ENCODE peak calls at places on chromosome 12, in six cellular contexts. Q is stomach, X is MM.1S, B is progenitor cell of endocrine pancreas, N is RWPE2, Z is mammary epithelial cell. G is an unnamed sample.

GRCh38 chr12:47033081-47033480 is 46.3 kb upstream of the PCED1B start:
- DNase-seq in X (no peak), B (no peak), Q (no peak), N (no peak), Z (peak; percentile 17), G (peak; percentile 49)

GRCh38 chr12:110067531-110067930 is 19.2 kb upstream of the C12orf76 start:
- DNase-seq in Z (no peak), B (no peak), Q (no peak), N (no peak), X (no peak), G (no peak)

GRCh38 chr12:58906917-58907316 is 13.4 kb downstream of the LRIG3 start:
- DNase-seq in Q (no peak), B (no peak), Z (peak; percentile 84), N (no peak), X (no peak), G (peak; percentile 39)

GRCh38 chr12:98058838-98059237 is 456.6 kb upstream of the TMPO start:
- DNase-seq in X (no peak), Z (no peak), B (no peak), Q (no peak), N (no peak), G (no peak)

GRCh38 chr12:80041071-80041470 is 58.3 kb upstream of the OTOGL start:
- DNase-seq in N (no peak), Q (no peak), X (no peak), B (no peak), Z (no peak), G (no peak)

GRCh38 chr12:107092669-107093546 is 441 bp downstream of the CRY1 start:
- DNase-seq in B (peak; percentile 25), X (peak; percentile 47), N (peak; percentile 58), Q (peak; percentile 44), Z (no peak), G (peak; percentile 51)

GRCh38 chr12:25705256-25705655 is 152.2 kb upstream of the LMNTD1 start:
- DNase-seq in B (no peak), Q (no peak), Z (no peak), X (no peak), N (no peak), G (no peak)

GRCh38 chr12:70744133-70744532 is 106.9 kb upstream of the PTPRB start:
- DNase-seq in N (no peak), Q (no peak), B (no peak), X (no peak), Z (peak; percentile 80), G (no peak)

GRCh38 chr12:102816816-102817434 is 100.1 kb downstream of the PAH start:
- DNase-seq in X (peak; percentile 19), Q (no peak), B (no peak), N (no peak), Z (peak; percentile 13), G (peak; percentile 48)

GRCh38 chr12:96510306-96510764 is 21.0 kb downstream of the CFAP54 start:
- DNase-seq in N (no peak), X (no peak), Z (peak; percentile 24), Q (no peak), B (no peak), G (no peak)

GRCh38 chr12:91965781-91966180 is 179.9 kb downstream of the BTG1 start:
- DNase-seq in B (no peak), Q (no peak), Z (no peak), N (no peak), X (no peak), G (no peak)

GRCh38 chr12:30063435-30063945 is 279.7 kb upstream of the TMTC1 start:
- DNase-seq in Q (no peak), B (no peak), N (no peak), X (no peak), Z (no peak), G (no peak)

GRCh38 chr12:51307655-51308593 is 16.1 kb downstream of the BIN2 start:
- DNase-seq in N (no peak), Q (no peak), X (no peak), Z (peak; percentile 84), B (no peak), G (peak; percentile 74)

GRCh38 chr12:110811972-110812371 is 34.8 kb upstream of the CCDC63 start:
- DNase-seq in B (no peak), Z (no peak), X (no peak), N (no peak), Q (no peak), G (no peak)

GRCh38 chr12:44377443-44378160 is 498.5 kb downstream of the NELL2 start:
- DNase-seq in X (no peak), Q (no peak), Z (no peak), B (no peak), N (no peak), G (no peak)

GRCh38 chr12:105538880-105539279 is 208.4 kb downstream of the C12orf75 start:
- DNase-seq in X (no peak), N (no peak), Q (no peak), B (no peak), Z (no peak), G (no peak)

GRCh38 chr12:109466305-109466704 is 10.8 kb downstream of the KCTD10 start:
- DNase-seq in Z (no peak), X (no peak), N (no peak), B (no peak), Q (no peak), G (no peak)

GRCh38 chr12:111361717-111362576 is 6.9 kb downstream of the PHETA1 start:
- DNase-seq in N (no peak), Z (no peak), B (no peak), Q (peak; percentile 85), X (no peak), G (no peak)

GRCh38 chr12:24603371-24603770 is 345.5 kb downstream of the BCAT1 start:
- DNase-seq in Q (no peak), N (no peak), Z (no peak), B (no peak), X (no peak), G (no peak)

GRCh38 chr12:99918003-99918402 is 66.7 kb downstream of the ANKS1B start:
- DNase-seq in X (no peak), N (no peak), B (no peak), Q (no peak), Z (no peak), G (peak; percentile 98)

GRCh38 chr12:131116437-131117117 is 162.9 kb downstream of the ADGRD1 start:
- DNase-seq in Q (no peak), N (no peak), X (no peak), Z (no peak), B (no peak), G (no peak)
- TF ChIP-seq CTCF in Q (no peak), N (peak; percentile 43), X (peak; percentile 12), Z (no peak), B (peak; percentile 67), G (no peak)

DNA sequence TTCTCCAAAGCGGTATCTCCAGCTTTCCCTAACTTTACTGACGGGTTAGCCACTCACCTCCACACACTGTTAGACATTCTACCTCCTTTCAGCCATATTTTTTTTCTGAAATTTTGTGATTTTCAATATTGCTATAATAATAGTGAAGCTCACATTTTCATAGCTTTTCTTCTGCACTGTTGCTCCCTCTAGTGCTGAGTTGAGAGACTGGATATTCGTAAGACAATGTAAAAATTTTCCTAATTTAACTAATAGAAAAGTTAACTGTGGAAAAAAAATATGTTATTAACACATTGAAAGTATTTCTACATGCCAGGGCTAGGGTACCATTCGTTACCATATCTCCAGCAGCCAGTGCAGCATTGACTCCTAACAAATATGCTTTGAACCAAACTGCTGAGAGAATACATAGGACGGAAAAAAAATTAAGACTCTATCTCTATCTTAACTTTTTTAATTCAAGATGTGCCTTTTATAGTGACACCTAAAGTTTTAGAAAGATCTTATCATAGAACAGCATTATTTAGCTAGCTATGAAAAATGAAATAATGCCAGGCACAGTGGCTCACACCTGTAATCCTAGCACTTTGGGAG is 48.7 kb upstream of the ABCC9 start:
- DNase-seq in Q (no peak), B (no peak), N (no peak), X (no peak), Z (no peak), G (peak; percentile 39)
- TF ChIP-seq CTCF in Q (peak; percentile 48), B (peak; percentile 75), N (peak; percentile 40), X (peak; percentile 45), Z (peak; percentile 57), G (peak; percentile 57)

GRCh38 chr12:57127101-57127709 is 1.1 kb upstream of the LRP1 start:
- DNase-seq in Q (peak; percentile 84), Z (peak; percentile 70), N (no peak), B (peak; percentile 69), X (peak; percentile 56), G (peak; percentile 84)
- TF ChIP-seq CTCF in Q (peak; percentile 34), Z (peak; percentile 45), N (peak; percentile 51), B (peak; percentile 49), X (peak; percentile 44), G (no peak)

GRCh38 chr12:63753743-63754142 is 26.0 kb upstream of the RXYLT1 start:
- DNase-seq in Q (no peak), N (no peak), B (no peak), X (no peak), Z (no peak), G (peak; percentile 16)
- TF ChIP-seq CTCF in Q (no peak), N (peak; percentile 31), B (no peak), X (no peak), Z (peak; percentile 35), G (peak; percentile 13)

GRCh38 chr12:661720-662486 is 1.3 kb downstream of the NINJ2 start:
- DNase-seq in B (no peak), N (no peak), Q (no peak), X (no peak), Z (no peak), G (no peak)
- TF ChIP-seq CTCF in B (no peak), N (no peak), Q (no peak), X (no peak), Z (no peak), G (no peak)

GRCh38 chr12:3218150-3218845 is 141.1 kb downstream of the TSPAN9 start:
- DNase-seq in X (no peak), B (no peak), N (peak; percentile 83), Z (peak; percentile 47), Q (peak; percentile 41), G (peak; percentile 87)
- TF ChIP-seq CTCF in X (no peak), B (no peak), N (no peak), Z (no peak), Q (no peak), G (no peak)

GRCh38 chr12:26939192-26939832 is 1.0 kb downstream of the FGFR1OP2 start:
- DNase-seq in Q (no peak), Z (peak; percentile 40), B (no peak), N (no peak), X (peak; percentile 48), G (peak; percentile 28)

GRCh38 chr12:26939953-26940352 is 1.7 kb downstream of the FGFR1OP2 start:
- DNase-seq in B (no peak), N (no peak), X (peak; percentile 41), Z (no peak), Q (no peak), G (no peak)

GRCh38 chr12:26937443-26937862 is 328 bp downstream of the INTS13 start:
- DNase-seq in Z (no peak), X (peak; percentile 40), Q (no peak), B (no peak), N (no peak), G (no peak)

GRCh38 chr12:26937863-26938659 is at the start of the genes FGFR1OP2 and INTS13:
- DNase-seq in Q (peak; percentile 99), X (peak; percentile 97), Z (peak; percentile 98), B (peak; percentile 100), N (peak; percentile 92), G (peak; percentile 99)

DNA sequence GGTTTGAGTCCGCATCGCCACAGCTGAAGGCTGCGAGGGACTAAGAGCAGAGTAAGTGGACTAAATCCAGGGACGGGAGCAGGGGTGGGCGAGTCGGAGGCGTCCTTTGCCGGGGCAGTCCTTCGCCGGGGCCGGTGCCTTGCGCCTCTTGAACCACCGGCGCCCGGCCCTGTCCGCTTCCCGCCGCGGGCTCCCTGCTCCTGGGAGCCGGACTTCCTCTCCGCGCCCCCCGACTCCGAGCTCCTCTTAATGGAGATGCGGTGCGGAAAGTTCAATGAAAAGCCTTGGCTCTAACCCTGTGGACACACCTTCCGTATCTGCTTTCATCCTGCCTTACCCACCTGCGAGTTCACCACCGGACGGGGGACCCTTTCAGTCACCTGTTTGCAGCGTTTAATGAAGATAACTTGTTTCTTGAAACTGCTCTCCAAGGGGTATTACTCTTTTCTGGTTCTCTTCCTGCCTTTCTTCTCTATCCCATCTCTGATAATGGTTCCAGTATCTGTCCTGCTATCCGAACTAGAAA is 453 bp downstream of the FGFR1OP2 start:
- DNase-seq in Q (peak; percentile 38), B (no peak), X (peak; percentile 37), N (peak; percentile 25), Z (no peak), G (no peak)
- TF ChIP-seq CTCF in Q (no peak), B (no peak), X (no peak), N (no peak), Z (no peak), G (no peak)

G was measured in MCF 10A.